ENCODE peak calls at places on chromosomes 1 and 21, in eight cellular contexts. One of them, this sample, is unnamed.
A peak's percentile ranks its signal among the peaks of the same experiment; 100 is the strongest.

GRCh38 chr1:4017636-4018365 is 117.7 kb upstream of the C1orf174 start:
- DNase-seq in HTR-8/SVneo: no peak
- DNase-seq in stimulated activated CD4-positive, alpha-beta T cell treated with anti-CD3 and anti-CD28 coated beads, Interleukin-2, amount 100 ng/mL, for 48 hours: no peak
- DNase-seq in G401: no peak
- DNase-seq in GM23338: no peak
- DNase-seq in RCC 7860: no peak
- DNase-seq in dorsolateral prefrontal cortex: peak; percentile 26
- DNase-seq in GM06990: no peak
- DNase-seq in this sample: no peak

GRCh38 chr1:188137221-188137620 is 1308.5 kb downstream of the PLA2G4A start:
- DNase-seq in HTR-8/SVneo: no peak
- DNase-seq in stimulated activated CD4-positive, alpha-beta T cell treated with anti-CD3 and anti-CD28 coated beads, Interleukin-2, amount 100 ng/mL, for 48 hours: no peak
- DNase-seq in G401: no peak
- DNase-seq in GM23338: no peak
- DNase-seq in RCC 7860: no peak
- DNase-seq in dorsolateral prefrontal cortex: no peak
- DNase-seq in GM06990: no peak
- DNase-seq in this sample: no peak

GRCh38 chr1:115400426-115400825 is 62.4 kb upstream of the NGF start:
- DNase-seq in HTR-8/SVneo: no peak
- DNase-seq in stimulated activated CD4-positive, alpha-beta T cell treated with anti-CD3 and anti-CD28 coated beads, Interleukin-2, amount 100 ng/mL, for 48 hours: no peak
- DNase-seq in G401: no peak
- DNase-seq in GM23338: no peak
- DNase-seq in RCC 7860: no peak
- DNase-seq in dorsolateral prefrontal cortex: no peak
- DNase-seq in GM06990: no peak
- DNase-seq in this sample: no peak

GRCh38 chr1:23809751-23810171 is 9.2 kb upstream of the GALE start:
- DNase-seq in HTR-8/SVneo: peak; percentile 64
- DNase-seq in stimulated activated CD4-positive, alpha-beta T cell treated with anti-CD3 and anti-CD28 coated beads, Interleukin-2, amount 100 ng/mL, for 48 hours: peak; percentile 68
- DNase-seq in G401: peak; percentile 26
- DNase-seq in GM23338: peak; percentile 89
- DNase-seq in RCC 7860: peak; percentile 58
- DNase-seq in dorsolateral prefrontal cortex: peak; percentile 64
- DNase-seq in GM06990: peak; percentile 81
- DNase-seq in this sample: no peak

GRCh38 chr1:83515566-83516169 is 483.3 kb downstream of the TTLL7 start:
- DNase-seq in HTR-8/SVneo: no peak
- DNase-seq in stimulated activated CD4-positive, alpha-beta T cell treated with anti-CD3 and anti-CD28 coated beads, Interleukin-2, amount 100 ng/mL, for 48 hours: no peak
- DNase-seq in G401: no peak
- DNase-seq in GM23338: no peak
- DNase-seq in RCC 7860: no peak
- DNase-seq in dorsolateral prefrontal cortex: no peak
- DNase-seq in GM06990: no peak
- DNase-seq in this sample: no peak

GRCh38 chr1:68384321-68384813 is 65.4 kb downstream of the RPE65 start:
- DNase-seq in HTR-8/SVneo: peak; percentile 83
- DNase-seq in stimulated activated CD4-positive, alpha-beta T cell treated with anti-CD3 and anti-CD28 coated beads, Interleukin-2, amount 100 ng/mL, for 48 hours: no peak
- DNase-seq in G401: peak; percentile 35
- DNase-seq in GM23338: no peak
- DNase-seq in RCC 7860: peak; percentile 99
- DNase-seq in dorsolateral prefrontal cortex: no peak
- DNase-seq in GM06990: no peak
- DNase-seq in this sample: peak; percentile 98

GRCh38 chr1:14811573-14811972 is 213.1 kb downstream of the KAZN start:
- DNase-seq in HTR-8/SVneo: no peak
- DNase-seq in stimulated activated CD4-positive, alpha-beta T cell treated with anti-CD3 and anti-CD28 coated beads, Interleukin-2, amount 100 ng/mL, for 48 hours: no peak
- DNase-seq in G401: no peak
- DNase-seq in GM23338: no peak
- DNase-seq in RCC 7860: no peak
- DNase-seq in dorsolateral prefrontal cortex: no peak
- DNase-seq in GM06990: no peak
- DNase-seq in this sample: no peak

GRCh38 chr21:34977333-34977732 is 71.8 kb downstream of the RUNX1 start:
- DNase-seq in HTR-8/SVneo: no peak
- DNase-seq in stimulated activated CD4-positive, alpha-beta T cell treated with anti-CD3 and anti-CD28 coated beads, Interleukin-2, amount 100 ng/mL, for 48 hours: no peak
- DNase-seq in G401: no peak
- DNase-seq in GM23338: no peak
- DNase-seq in RCC 7860: no peak
- DNase-seq in dorsolateral prefrontal cortex: no peak
- DNase-seq in GM06990: no peak
- DNase-seq in this sample: no peak